ENCODE peak calls at places on chromosome 10, in four cellular contexts. I is heart right ventricle, M is D721Med, E is B cell. P is an unnamed sample.

GRCh38 chr10:72013202-72013945 is 49.2 kb downstream of the CHST3 start:
- DNase-seq in M (no peak), E (no peak), I (peak; percentile 68), P (no peak)

GRCh38 chr10:16828731-16829175 is 11.5 kb upstream of the RSU1 start:
- DNase-seq in E (no peak), I (peak; percentile 67), M (no peak), P (no peak)

GRCh38 chr10:49290131-49290530 is 8.8 kb upstream of the C10orf71 start:
- DNase-seq in I (no peak), M (no peak), E (no peak), P (no peak)

GRCh38 chr10:107790271-107790670 is 625.8 kb upstream of the SORCS1 start:
- DNase-seq in M (no peak), E (no peak), I (no peak), P (no peak)

GRCh38 chr10:105585753-105586152 is 944.7 kb downstream of the SORCS3 start:
- DNase-seq in M (no peak), E (no peak), I (no peak), P (peak; percentile 45)

GRCh38 chr10:70830185-70830584 is 14.4 kb downstream of the SGPL1 start:
- DNase-seq in M (no peak), I (no peak), E (no peak), P (peak; percentile 86)

GRCh38 chr10:59708816-59709471 is 706 bp downstream of the SLC16A9 start:
- DNase-seq in E (peak; percentile 31), I (peak; percentile 6), M (peak; percentile 33), P (peak; percentile 26)

GRCh38 chr10:88288621-88289059 is 294.5 kb downstream of the RNLS start:
- DNase-seq in I (no peak), E (no peak), M (no peak), P (peak; percentile 78)

GRCh38 chr10:126904807-126905686 is at the start of gene DOCK1:
- DNase-seq in I (peak; percentile 75), M (no peak), E (no peak), P (peak; percentile 44)

GRCh38 chr10:122192142-122192541 is 79.0 kb upstream of the BTBD16 start:
- DNase-seq in E (no peak), I (peak; percentile 36), M (no peak), P (no peak)

GRCh38 chr10:88091490-88092061 is 228.2 kb downstream of the PTEN start:
- DNase-seq in M (no peak), I (no peak), E (peak; percentile 72), P (peak; percentile 76)

GRCh38 chr10:87095241-87095945 is 387 bp downstream of the SHLD2 start:
- DNase-seq in M (peak; percentile 32), E (peak; percentile 81), I (peak; percentile 80), P (peak; percentile 81)

GRCh38 chr10:132489053-132489703 is 48.4 kb upstream of the INPP5A start:
- DNase-seq in M (no peak), I (no peak), E (no peak), P (no peak)

GRCh38 chr10:86402283-86402931 is 35.8 kb upstream of the GRID1 start:
- DNase-seq in E (no peak), M (no peak), I (no peak), P (no peak)

GRCh38 chr10:34098817-34099567 is 716.1 kb downstream of the PARD3 start:
- DNase-seq in E (no peak), I (no peak), M (no peak), P (no peak)

GRCh38 chr10:34526758-34527730 is 288.1 kb downstream of the PARD3 start:
- DNase-seq in I (peak; percentile 23), M (no peak), E (no peak), P (peak; percentile 91)

GRCh38 chr10:78614267-78614666 is 454.5 kb upstream of the ZMIZ1 start:
- DNase-seq in M (no peak), E (no peak), I (no peak), P (no peak)

GRCh38 chr10:34121125-34121973 is 693.7 kb downstream of the PARD3 start:
- DNase-seq in E (no peak), I (no peak), M (no peak), P (no peak)

GRCh38 chr10:7529638-7530037 is 118.8 kb upstream of the SFMBT2 start:
- DNase-seq in E (no peak), I (no peak), M (no peak), P (no peak)

GRCh38 chr10:69656719-69657269 is 26.7 kb downstream of the FAM241B start:
- DNase-seq in E (no peak), I (no peak), M (no peak), P (no peak)

GRCh38 chr10:124602646-124603365 is 141.2 kb downstream of the LHPP start:
- DNase-seq in M (no peak), I (no peak), E (peak; percentile 52), P (no peak)

GRCh38 chr10:13787015-13787421 is 200.3 kb downstream of the PRPF18 start:
- DNase-seq in M (no peak), E (peak; percentile 85), I (peak; percentile 46), P (peak; percentile 86)

GRCh38 chr10:43749145-43749576 is 100.5 kb upstream of the ZNF32 start:
- DNase-seq in E (no peak), I (no peak), M (no peak), P (no peak)

GRCh38 chr10:95655571-95656290 is 780 bp downstream of the ALDH18A1 start:
- DNase-seq in E (no peak), M (no peak), I (no peak), P (peak; percentile 13)

GRCh38 chr10:95789928-95790327 is 34.0 kb downstream of the ENTPD1 start:
- DNase-seq in I (no peak), M (no peak), E (no peak), P (no peak)

GRCh38 chr10:3689871-3690510 is 95.0 kb downstream of the KLF6 start:
- DNase-seq in E (no peak), I (no peak), M (no peak), P (peak; percentile 34)

GRCh38 chr10:131725736-131726459 is 174.9 kb upstream of the PPP2R2D start:
- DNase-seq in M (no peak), E (no peak), I (no peak), P (no peak)

GRCh38 chr10:34249634-34250033 is 565.5 kb downstream of the PARD3 start:
- DNase-seq in E (no peak), I (no peak), M (no peak), P (no peak)

GRCh38 chr10:8325417-8325980 is 271.0 kb downstream of the GATA3 start:
- DNase-seq in E (no peak), I (no peak), M (no peak), P (no peak)

GRCh38 chr10:31320598-31321211 is 1.7 kb downstream of the ZEB1 start:
- DNase-seq in I (peak; percentile 64), E (peak; percentile 59), M (no peak), P (peak; percentile 23)

GRCh38 chr10:61973923-61974322 is 72.4 kb downstream of the ARID5B start:
- DNase-seq in I (no peak), M (no peak), E (no peak), P (no peak)

DNA sequence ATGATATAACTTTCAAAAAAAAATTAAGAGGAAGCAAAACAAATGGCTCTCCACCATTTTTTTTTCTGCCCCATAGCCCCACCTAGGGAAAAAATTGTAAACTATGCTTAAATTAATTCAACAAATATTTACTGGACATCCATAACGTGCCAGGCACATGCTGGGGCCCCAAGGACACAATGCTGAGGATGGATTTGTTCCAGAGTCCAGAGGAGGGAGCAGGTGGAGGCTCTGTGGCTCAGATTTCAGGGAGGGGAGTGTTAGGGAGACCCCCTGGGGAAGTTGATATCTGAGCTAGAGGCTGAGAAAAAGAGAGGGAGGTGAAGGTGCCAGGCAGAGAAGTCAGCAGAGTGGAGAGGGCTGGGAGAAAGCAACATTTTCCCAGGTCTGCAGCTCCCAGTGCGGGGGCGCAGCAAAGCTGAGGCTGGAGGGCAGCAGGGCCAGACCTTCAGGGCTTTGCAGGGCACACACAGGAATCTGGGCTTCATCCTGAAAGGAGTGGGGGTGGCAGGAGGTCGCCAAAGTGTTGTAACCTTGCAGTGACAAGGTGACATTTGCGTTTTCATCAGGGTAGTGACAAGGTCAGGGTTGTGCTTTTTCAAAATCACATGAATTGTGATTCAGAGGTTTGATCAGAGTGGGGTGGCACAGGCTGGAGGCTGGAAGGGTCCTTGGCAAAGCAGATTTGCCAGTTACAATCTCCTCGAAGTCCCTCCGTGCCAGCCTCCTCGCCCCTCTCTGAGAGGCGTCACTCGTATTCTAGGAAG is 261.6 kb downstream of the WDR11 start:
- DNase-seq in E (no peak), M (no peak), I (no peak), P (peak; percentile 56)
- TF ChIP-seq CTCF in E (no peak), M (no peak), I (no peak), P (peak; percentile 68)

GRCh38 chr10:80202934-80203834 is 2.2 kb downstream of the ANXA11 start:
- DNase-seq in I (peak; percentile 86), M (no peak), E (peak; percentile 64), P (peak; percentile 40)
- TF ChIP-seq CTCF in I (peak; percentile 32), M (peak; percentile 22), E (peak; percentile 42), P (peak; percentile 56)

GRCh38 chr10:44925224-44925623 is 14.1 kb downstream of the TMEM72 start:
- DNase-seq in E (no peak), I (no peak), M (no peak), P (no peak)
- TF ChIP-seq CTCF in E (no peak), I (peak; percentile 25), M (peak; percentile 69), P (no peak)

GRCh38 chr10:101052285-101052684 is 9.5 kb upstream of the KAZALD1 start:
- DNase-seq in M (no peak), E (no peak), I (no peak), P (peak; percentile 40)

GRCh38 chr10:101047268-101047667 is 14.5 kb upstream of the KAZALD1 start:
- DNase-seq in E (no peak), M (no peak), I (no peak), P (no peak)

GRCh38 chr10:101046332-101047238 is 15.2 kb upstream of the KAZALD1 start:
- DNase-seq in E (no peak), M (no peak), I (no peak), P (no peak)

GRCh38 chr10:101050206-101051069 is 11.4 kb upstream of the KAZALD1 start:
- DNase-seq in M (peak; percentile 79), I (peak; percentile 47), E (peak; percentile 88), P (no peak)

DNA sequence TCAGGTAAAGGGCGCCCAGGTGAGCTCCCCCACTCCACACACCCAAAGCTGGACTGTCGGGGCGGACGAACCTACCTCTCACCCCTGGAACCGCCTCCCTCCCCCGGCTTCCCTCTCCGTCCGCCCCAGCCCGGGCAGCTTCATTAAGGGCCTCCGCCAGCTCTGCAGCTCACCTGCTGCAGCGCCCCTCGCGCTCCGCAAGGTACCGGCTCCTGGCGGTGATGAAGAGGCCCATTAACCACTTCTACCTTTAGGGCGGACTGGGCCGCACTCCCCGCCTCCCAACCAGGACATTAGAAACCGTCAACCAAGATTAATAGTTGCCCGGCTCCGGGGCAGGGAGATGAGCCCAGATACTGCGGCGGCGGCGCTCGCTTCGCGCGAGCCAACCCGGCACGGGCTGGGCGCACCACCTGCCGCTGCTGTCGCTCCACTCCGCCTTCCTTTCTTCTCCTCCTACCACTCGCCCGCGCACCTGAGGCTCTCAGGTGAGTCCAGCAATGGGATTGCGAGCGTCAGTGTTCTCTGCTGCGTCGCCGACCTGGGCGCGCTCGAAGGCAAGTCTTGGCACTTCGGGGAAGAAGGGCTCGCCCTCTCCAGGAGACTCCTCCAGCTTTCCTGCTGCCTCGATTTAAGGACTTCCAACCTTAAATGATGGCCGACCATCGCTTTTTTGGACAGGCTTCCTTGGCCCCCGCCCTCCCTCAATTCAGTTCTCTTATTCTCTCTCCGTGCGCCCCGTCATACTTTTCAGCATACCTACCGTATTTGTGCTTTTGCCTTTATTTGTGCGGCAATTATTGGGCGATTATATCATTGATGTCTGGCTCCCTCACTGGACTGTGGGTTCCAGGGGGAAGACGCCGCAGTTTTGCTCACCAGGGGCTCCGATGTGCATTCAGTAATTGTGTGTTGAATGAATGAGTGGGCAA is 13.6 kb upstream of the KAZALD1 start:
- DNase-seq in E (no peak), M (no peak), I (no peak), P (no peak)
- TF ChIP-seq CTCF in E (no peak), M (no peak), I (no peak), P (peak; percentile 34)